ENCODE peak calls at places on chromosome 6, in six cellular contexts. K, C, A, H, M and S are unnamed samples.
A peak's percentile ranks its signal among the peaks of the same experiment; 100 is the strongest.

GRCh38 chr6:85551264-85551663 is 42.4 kb downstream of the SNX14 start:
- DNase-seq in H (no peak), C (no peak), A (no peak), K (no peak), M (no peak), S (no peak)

GRCh38 chr6:94389218-94389617 is 969.9 kb upstream of the EPHA7 start:
- DNase-seq in C (peak; percentile 2), M (no peak), K (no peak), H (no peak), A (no peak), S (no peak)

GRCh38 chr6:158987657-158988056 is 12.3 kb downstream of the RSPH3 start:
- DNase-seq in K (no peak), A (no peak), H (no peak), M (no peak), C (no peak), S (no peak)

GRCh38 chr6:15292721-15293302 is 46.9 kb downstream of the JARID2 start:
- DNase-seq in H (no peak), A (no peak), C (no peak), M (no peak), K (no peak), S (peak; percentile 63)

GRCh38 chr6:151263035-151263434 is 23.3 kb downstream of the AKAP12 start:
- DNase-seq in A (no peak), K (no peak), C (no peak), M (no peak), H (no peak), S (no peak)

GRCh38 chr6:116278853-116279231 is 888 bp downstream of the TSPYL1 start:
- DNase-seq in M (peak; percentile 67), A (peak; percentile 79), C (no peak), K (no peak), H (peak; percentile 64), S (peak; percentile 41)

GRCh38 chr6:125974214-125974866 is 12.0 kb upstream of the TRMT11 start:
- DNase-seq in C (peak; percentile 37), K (peak; percentile 42), H (peak; percentile 81), A (no peak), M (peak; percentile 85), S (no peak)

GRCh38 chr6:168308390-168309144 is 11.0 kb downstream of the DACT2 start:
- DNase-seq in A (no peak), H (no peak), C (no peak), K (no peak), M (no peak), S (no peak)

GRCh38 chr6:128111096-128111495 is 210.2 kb upstream of the THEMIS start:
- DNase-seq in M (peak; percentile 31), C (no peak), K (no peak), H (peak; percentile 63), A (no peak), S (no peak)

GRCh38 chr6:90421656-90422055 is 125.0 kb upstream of the BACH2 start:
- DNase-seq in C (no peak), A (no peak), K (no peak), H (no peak), M (no peak), S (no peak)

GRCh38 chr6:126540161-126540560 is 200.2 kb downstream of the CENPW start:
- DNase-seq in K (no peak), H (no peak), A (no peak), C (no peak), M (no peak), S (no peak)

GRCh38 chr6:24356310-24357035 is 1.4 kb downstream of the DCDC2 start:
- DNase-seq in K (no peak), C (no peak), H (no peak), A (no peak), M (no peak), S (no peak)

GRCh38 chr6:36244641-36245280 is 25.1 kb upstream of the PNPLA1 start:
- DNase-seq in K (no peak), M (no peak), H (no peak), C (no peak), A (no peak), S (no peak)

GRCh38 chr6:158770948-158771347 is 48.2 kb downstream of the EZR start:
- DNase-seq in K (no peak), C (no peak), M (no peak), A (peak; percentile 67), H (no peak), S (no peak)

GRCh38 chr6:17015144-17015543 is 86.7 kb upstream of the STMND1 start:
- DNase-seq in M (peak; percentile 43), K (peak; percentile 11), A (no peak), H (peak; percentile 30), C (peak; percentile 77), S (no peak)

GRCh38 chr6:134216304-134217029 is 101.4 kb downstream of the SGK1 start:
- DNase-seq in K (no peak), H (no peak), M (no peak), C (no peak), A (no peak), S (no peak)

GRCh38 chr6:139939189-139939979 is 564.9 kb upstream of the CITED2 start:
- DNase-seq in M (no peak), K (no peak), A (no peak), H (no peak), C (no peak), S (no peak)

GRCh38 chr6:142802124-142802523 is 142.9 kb downstream of the HIVEP2 start:
- DNase-seq in A (no peak), H (peak; percentile 91), M (peak; percentile 96), C (peak; percentile 98), K (no peak), S (no peak)

GRCh38 chr6:1792989-1793388 is 183.3 kb downstream of the FOXC1 start:
- DNase-seq in C (peak; percentile 35), H (peak; percentile 25), K (peak; percentile 3), M (no peak), A (no peak), S (no peak)

GRCh38 chr6:52284131-52284459 is 447 bp downstream of the MCM3 start:
- DNase-seq in K (no peak), A (peak; percentile 35), H (peak; percentile 31), C (no peak), M (no peak), S (no peak)

GRCh38 chr6:89375427-89375868 is 22.9 kb upstream of the UBE2J1 start:
- DNase-seq in M (no peak), K (peak; percentile 64), H (no peak), C (peak; percentile 32), A (peak; percentile 63), S (peak; percentile 59)

GRCh38 chr6:154488276-154488627 is 22.2 kb downstream of the CNKSR3 start:
- DNase-seq in M (no peak), C (no peak), H (no peak), K (no peak), A (no peak), S (no peak)

GRCh38 chr6:157376706-157377230 is 4.2 kb upstream of the ZDHHC14 start:
- DNase-seq in M (no peak), A (no peak), C (no peak), H (no peak), K (no peak), S (no peak)

GRCh38 chr6:132733288-132733687 is 19.4 kb upstream of the VNN1 start:
- DNase-seq in A (no peak), C (no peak), K (no peak), M (no peak), H (no peak), S (no peak)

GRCh38 chr6:32665621-32666140 is 776 bp downstream of the HLA-DQB1 start:
- DNase-seq in A (no peak), M (no peak), K (no peak), H (no peak), C (no peak), S (no peak)
- H3K4me3 ChIP-seq in A (peak overlapping the region; percentile 26), M (no peak overlapping the region), K (peak overlapping the region; percentile 63), H (no peak overlapping the region), C (no peak overlapping the region), S (no peak overlapping the region)

GRCh38 chr6:144285798-144286502 is 815 bp downstream of the UTRN start:
- DNase-seq in K (peak; percentile 27), C (peak; percentile 39), A (peak; percentile 89), M (peak; percentile 36), H (peak; percentile 63), S (peak; percentile 13)

GRCh38 chr6:144285548-144285797 is 338 bp downstream of the UTRN start:
- DNase-seq in C (no peak), M (no peak), K (peak; percentile 29), H (no peak), A (no peak), S (no peak)

GRCh38 chr6:144284753-144285547 is at the start of gene UTRN:
- DNase-seq in H (peak; percentile 89), K (peak; percentile 25), A (peak; percentile 87), M (peak; percentile 83), C (peak; percentile 83), S (peak; percentile 32)

GRCh38 chr6:144289006-144289405 is 3.9 kb downstream of the UTRN start:
- DNase-seq in K (no peak), C (no peak), A (no peak), H (no peak), M (no peak), S (no peak)

DNA sequence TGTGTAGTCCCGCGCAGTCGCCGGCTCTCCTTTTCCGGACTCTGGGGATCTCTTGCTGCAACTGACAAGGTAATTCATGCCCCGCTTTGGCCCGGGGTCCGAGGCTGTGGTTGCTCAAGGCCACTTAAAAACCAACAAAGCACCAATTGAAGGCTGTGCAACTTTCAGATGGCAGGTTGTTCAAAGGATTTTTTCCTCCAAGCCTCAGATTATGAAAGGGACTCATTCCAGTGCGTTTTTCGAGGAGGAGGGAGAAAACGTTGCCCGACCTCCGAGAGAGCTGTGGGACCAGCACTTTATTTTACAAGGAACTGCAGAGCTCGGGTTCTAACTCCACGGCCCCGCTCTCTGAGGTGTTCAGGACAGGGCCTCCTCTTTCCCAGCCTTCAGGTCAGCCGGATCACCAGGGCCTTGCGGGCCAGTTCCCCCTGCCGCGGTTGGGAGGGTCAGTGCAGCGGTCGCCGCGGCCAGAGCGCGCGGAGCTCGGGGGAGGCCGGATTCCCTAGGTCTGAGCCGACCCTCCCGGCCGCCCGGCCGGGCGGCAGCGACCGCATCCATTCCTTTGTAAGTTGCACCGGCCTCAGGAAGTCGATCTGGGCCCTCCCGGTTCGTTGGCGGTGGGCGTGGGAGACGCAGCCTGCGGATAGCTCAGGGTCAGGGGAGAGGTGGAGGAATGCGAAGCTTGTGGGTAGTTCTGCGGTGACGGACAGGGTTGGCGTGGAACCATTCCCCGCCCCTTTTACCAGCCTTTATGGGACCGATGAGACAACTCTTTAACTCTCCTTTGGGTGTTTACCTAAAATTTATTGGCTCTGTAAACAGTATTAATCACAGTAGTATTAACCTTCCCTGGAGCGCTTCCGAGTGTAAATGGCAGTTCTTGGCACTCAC is 1.6 kb downstream of the UTRN start:
- DNase-seq in A (peak; percentile 80), C (peak; percentile 73), H (peak; percentile 93), M (peak; percentile 92), K (no peak), S (peak; percentile 98)
- H3K4me3 ChIP-seq in A (peak overlapping the region; percentile 90), C (peak overlapping the region; percentile 79), H (peak overlapping the region; percentile 88), M (peak overlapping the region; percentile 94), K (peak overlapping the region; percentile 85), S (peak overlapping the region; percentile 77)

GRCh38 chr6:83190596-83190995 is 2.5 kb downstream of the PGM3 start:
- DNase-seq in M (no peak), C (no peak), K (no peak), H (no peak), A (no peak), S (no peak)
- H3K4me3 ChIP-seq in M (no peak overlapping the region), C (no peak overlapping the region), K (no peak overlapping the region), H (no peak overlapping the region), A (no peak overlapping the region), S (no peak overlapping the region)

GRCh38 chr6:131575834-131576478 is 2.9 kb downstream of the ARG1 start:
- DNase-seq in K (no peak), H (no peak), M (no peak), A (no peak), C (no peak), S (no peak)

GRCh38 chr6:131572686-131573415 is at the start of gene ARG1:
- DNase-seq in A (no peak), H (no peak), K (no peak), C (no peak), M (no peak), S (no peak)

GRCh38 chr6:131574686-131575085 is 1.7 kb downstream of the ARG1 start:
- DNase-seq in K (no peak), C (no peak), H (no peak), M (no peak), A (no peak), S (no peak)

GRCh38 chr6:131574133-131574532 is 1.1 kb downstream of the ARG1 start:
- DNase-seq in M (no peak), K (no peak), C (no peak), H (no peak), A (no peak), S (peak; percentile 75)
- H3K4me3 ChIP-seq in M (no peak overlapping the region), K (no peak overlapping the region), C (no peak overlapping the region), H (no peak overlapping the region), A (no peak overlapping the region), S (no peak overlapping the region)